ENCODE peak calls at places on chromosomes 1 and 21, in five cellular contexts. T is WTC11, J is glutamatergic neuron, A is fibroblast of the aortic adventitia, N is keratinocyte. H is an unnamed sample.

GRCh38 chr1:171212607-171213347 is 27.7 kb downstream of the FMO2 start:
- DNase-seq in T (no peak), J (no peak), A (no peak), N (no peak), H (no peak)

GRCh38 chr1:202122639-202123335 is at the start of gene GPR37L1:
- DNase-seq in T (peak; percentile 83), J (peak; percentile 72), A (peak; percentile 57), N (no peak), H (peak; percentile 57)

GRCh38 chr1:151994956-151995355 is 1.3 kb upstream of the S100A10 start:
- DNase-seq in T (no peak), J (no peak), A (peak; percentile 100), N (no peak), H (no peak)

GRCh38 chr1:39214998-39215873 is 10.7 kb downstream of the MACF1 start:
- DNase-seq in T (no peak), J (no peak), A (no peak), N (no peak), H (no peak)

GRCh38 chr21:46006547-46007497 is 25.3 kb downstream of the COL6A1 start:
- DNase-seq in T (peak; percentile 11), J (no peak), A (no peak), N (no peak), H (no peak)

GRCh38 chr1:84406209-84406917 is 8.1 kb downstream of the DNASE2B start:
- DNase-seq in T (no peak), J (no peak), A (peak; percentile 44), N (no peak), H (no peak)

GRCh38 chr21:28445081-28445830 is 547.4 kb downstream of the LTN1 start:
- DNase-seq in T (no peak), J (no peak), A (peak; percentile 87), N (no peak), H (no peak)

GRCh38 chr1:223401873-223402789 is 8.9 kb downstream of the CCDC185 start:
- DNase-seq in T (no peak), J (no peak), A (peak; percentile 79), N (peak; percentile 17), H (no peak)

GRCh38 chr21:29018540-29018939 is 609 bp downstream of the RWDD2B start:
- DNase-seq in T (no peak), J (no peak), A (peak; percentile 56), N (no peak), H (no peak)

GRCh38 chr1:48572134-48572533 is 100.1 kb upstream of the SPATA6 start:
- DNase-seq in T (no peak), J (no peak), A (no peak), N (no peak), H (no peak)

GRCh38 chr21:33817663-33818433 is 97.8 kb downstream of the ATP5PO start:
- DNase-seq in T (no peak), J (no peak), A (no peak), N (no peak), H (no peak)

GRCh38 chr1:66311092-66311491 is 222.9 kb upstream of the SGIP1 start:
- DNase-seq in T (no peak), J (no peak), A (peak; percentile 43), N (no peak), H (no peak)

GRCh38 chr1:204417231-204417997 is 5.8 kb upstream of the PPP1R15B start:
- DNase-seq in T (no peak), J (no peak), A (peak; percentile 97), N (peak; percentile 96), H (no peak)

DNA sequence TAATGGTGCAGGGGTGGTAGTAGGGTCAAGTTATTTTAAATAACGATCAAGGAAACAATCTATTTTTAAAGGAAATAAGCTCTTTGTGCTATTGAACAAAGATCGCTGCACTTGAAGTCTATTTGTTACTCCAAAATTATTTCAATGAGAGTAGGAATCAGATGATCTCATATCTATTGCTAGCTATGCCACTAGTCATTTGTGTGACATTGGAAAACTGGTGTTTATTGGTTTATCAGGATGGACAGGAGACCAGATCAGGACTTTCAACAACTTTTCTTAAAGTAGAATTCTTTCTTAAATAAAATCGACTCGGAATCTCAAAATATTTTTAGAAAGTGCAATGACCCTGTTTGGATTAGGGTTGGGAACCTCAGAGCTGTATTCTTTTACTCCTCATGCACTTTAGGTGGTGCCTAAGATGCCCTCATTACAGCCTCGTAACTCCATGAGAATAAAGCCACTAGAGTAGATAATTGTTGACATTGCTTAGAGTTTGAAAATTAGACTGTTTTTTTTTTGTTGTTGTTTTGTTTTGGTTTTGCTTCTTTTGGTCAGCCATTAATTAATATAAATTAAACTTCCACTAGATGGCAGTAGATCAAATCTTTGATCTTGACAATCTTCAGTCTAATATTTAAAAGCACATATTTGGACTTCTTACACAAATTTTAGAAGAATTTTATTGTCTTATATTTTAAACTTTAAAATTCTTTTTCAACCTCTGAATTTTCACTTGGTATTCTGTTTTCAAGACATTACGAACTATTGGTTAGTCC is 352.4 kb downstream of the USP25 start:
- DNase-seq in T (no peak), J (no peak), A (peak; percentile 60), N (no peak), H (no peak)
- TF ChIP-seq CTCF in T (no peak), J (peak; percentile 72), A (peak; percentile 5), N (no peak), H (peak; percentile 74)

GRCh38 chr1:186326009-186326408 is 49.0 kb downstream of the TPR start:
- DNase-seq in T (no peak), J (no peak), A (no peak), N (no peak), H (no peak)

GRCh38 chr1:186325239-186325638 is 49.8 kb downstream of the TPR start:
- DNase-seq in T (no peak), J (no peak), A (peak; percentile 33), N (no peak), H (no peak)

GRCh38 chr1:186327331-186327730 is 47.7 kb downstream of the TPR start:
- DNase-seq in T (no peak), J (no peak), A (no peak), N (no peak), H (no peak)

GRCh38 chr1:186330758-186331157 is 44.3 kb downstream of the TPR start:
- DNase-seq in T (no peak), J (no peak), A (no peak), N (no peak), H (no peak)
- TF ChIP-seq CTCF in T (peak; percentile 39), J (peak; percentile 78), A (peak; percentile 61), N (peak; percentile 37), H (peak; percentile 60)

DNA sequence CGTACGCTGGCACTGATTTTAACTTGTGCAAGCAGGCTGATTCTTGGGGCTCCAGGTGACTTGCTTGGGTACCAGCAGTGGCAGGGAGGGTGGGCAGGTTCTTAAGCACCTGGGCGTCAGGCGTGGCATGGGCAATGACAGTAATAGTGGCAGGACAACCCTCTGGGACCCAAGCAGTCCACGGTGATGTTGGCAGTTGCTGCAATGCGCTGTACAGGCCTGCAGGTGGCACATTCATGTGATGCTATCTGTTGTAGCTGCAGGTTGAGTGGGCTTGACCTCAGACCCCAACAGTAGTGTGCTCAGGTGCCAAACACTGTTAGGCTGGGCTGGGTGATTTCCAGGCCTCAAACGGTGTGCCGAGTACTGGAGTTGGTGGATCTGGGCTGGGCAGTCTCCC is 10.2 kb upstream of the OR10J4 start:
- DNase-seq in T (peak; percentile 65), J (peak; percentile 25), A (no peak), N (no peak), H (no peak)
- TF ChIP-seq CTCF in T (peak; percentile 46), J (peak; percentile 36), A (no peak), N (no peak), H (no peak)

DNA sequence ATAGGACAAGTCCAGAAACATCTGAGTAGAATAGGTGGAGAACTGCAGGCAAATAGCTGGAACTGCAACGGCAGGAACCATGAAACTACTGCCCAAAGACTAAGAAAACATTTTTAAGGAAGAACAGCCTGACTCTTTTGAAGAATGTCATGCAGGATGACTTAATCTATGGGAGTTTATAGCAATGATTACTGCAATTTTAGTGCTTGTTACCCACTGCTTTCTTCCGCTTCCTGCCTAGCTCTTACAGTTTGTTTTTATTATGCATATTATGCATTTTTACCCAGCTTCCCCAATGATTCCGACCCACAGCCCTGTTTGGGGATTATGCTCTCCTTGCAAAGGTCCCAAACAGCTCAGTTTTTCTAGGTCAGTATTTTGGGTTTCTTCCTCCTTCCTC is 71.2 kb downstream of the PCNX2 start:
- DNase-seq in T (no peak), J (no peak), A (no peak), N (no peak), H (no peak)
- TF ChIP-seq CTCF in T (no peak), J (no peak), A (no peak), N (no peak), H (no peak)

GRCh38 chr21:32702702-32703101 is 25.1 kb downstream of the SYNJ1 start:
- DNase-seq in T (no peak), J (no peak), A (peak; percentile 80), N (no peak), H (no peak)

GRCh38 chr21:32693581-32693980 is 34.2 kb downstream of the SYNJ1 start:
- DNase-seq in T (no peak), J (no peak), A (no peak), N (no peak), H (no peak)

GRCh38 chr21:32698971-32699693 is 28.7 kb downstream of the SYNJ1 start:
- DNase-seq in T (no peak), J (no peak), A (peak; percentile 5), N (no peak), H (no peak)

DNA sequence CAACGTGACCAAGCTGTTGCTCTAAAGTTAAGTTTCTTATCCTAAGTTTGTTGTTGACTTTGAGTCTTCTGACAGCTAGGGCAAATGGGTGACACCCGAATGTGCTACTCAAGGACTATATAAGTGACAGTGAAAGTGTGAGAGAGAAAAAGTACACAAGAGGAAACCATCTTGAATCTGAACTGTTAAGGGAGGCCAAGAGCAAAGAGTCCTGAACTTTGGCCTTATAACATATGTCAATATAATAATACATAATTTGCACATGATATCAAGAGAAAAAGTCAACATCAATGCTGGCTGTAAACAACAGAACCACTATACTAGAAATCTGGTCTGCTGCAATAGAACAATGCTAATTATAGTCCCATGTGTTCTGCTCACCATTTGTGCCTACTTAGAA is 29.5 kb downstream of the SYNJ1 start:
- DNase-seq in T (no peak), J (no peak), A (no peak), N (no peak), H (no peak)
- TF ChIP-seq CTCF in T (no peak), J (no peak), A (no peak), N (no peak), H (no peak)

H was measured in neural crest cell.